ENCODE peak calls at places on chromosomes 11 and 22, in seven cellular contexts. P, C, X, F, S, O and Z are unnamed samples. For H3K4me1, the result is how much of the 10 kb centered on the place peaks cover.

GRCh38 chr11:120532511-120533196 is 21.1 kb downstream of the GRIK4 start:
- DNase-seq in O (peak), S (no peak), X (peak), P (no peak), C (no peak), F (no peak), Z (no peak)

GRCh38 chr22:40310081-40310770 is 36.1 kb upstream of the ADSL start:
- DNase-seq in S (no peak), O (peak), X (peak), F (no peak), P (no peak), C (no peak), Z (no peak)

GRCh38 chr11:130456276-130456675 is 7.8 kb downstream of the ADAMTS15 start:
- DNase-seq in F (no peak), O (no peak), C (no peak), S (no peak), P (no peak), X (no peak), Z (no peak)

GRCh38 chr11:15053201-15053685 is 20.1 kb upstream of the CALCB start:
- DNase-seq in X (no peak), O (peak), S (no peak), C (no peak), P (no peak), F (no peak), Z (no peak)

GRCh38 chr11:134164490-134165370 is 59.0 kb downstream of the NCAPD3 start:
- DNase-seq in F (peak), P (no peak), O (no peak), C (no peak), S (peak), X (no peak), Z (no peak)

GRCh38 chr11:8715501-8715900 is 32.9 kb downstream of the RPL27A start:
- DNase-seq in P (no peak), S (no peak), O (no peak), X (no peak), C (peak), F (no peak), Z (no peak)

GRCh38 chr11:35330156-35330889 is 89.0 kb downstream of the SLC1A2 start:
- DNase-seq in F (peak), X (no peak), C (no peak), O (no peak), P (no peak), S (no peak), Z (no peak)

GRCh38 chr22:35863432-35863831 is 145.8 kb downstream of the APOL5 start:
- DNase-seq in O (no peak), X (no peak), F (no peak), C (no peak), S (peak), P (no peak), Z (no peak)

GRCh38 chr22:41830174-41830573 is 2.7 kb upstream of the SREBF2 start:
- DNase-seq in X (no peak), P (no peak), C (no peak), O (no peak), S (no peak), F (no peak), Z (no peak)
- H3K4me1 ChIP-seq in X (under half), P (under half), C (under half), O (under half), S (under half), F (under half), Z (under half)

GRCh38 chr11:111443640-111444039 is 64.6 kb upstream of the POU2AF1 start:
- DNase-seq in X (no peak), S (no peak), O (no peak), F (no peak), C (no peak), P (no peak), Z (no peak)

GRCh38 chr11:111446404-111447152 is 65.6 kb downstream of the BTG4 start:
- DNase-seq in P (peak), S (peak), X (peak), F (peak), O (peak), C (peak), Z (peak)

GRCh38 chr11:111443032-111443431 is 64.0 kb upstream of the POU2AF1 start:
- DNase-seq in C (no peak), P (no peak), S (no peak), O (no peak), X (no peak), F (no peak), Z (no peak)

GRCh38 chr11:111445586-111445985 is 66.5 kb upstream of the POU2AF1 start:
- DNase-seq in C (no peak), S (no peak), X (no peak), O (no peak), F (no peak), P (no peak), Z (no peak)

GRCh38 chr11:111444040-111444439 is 65.0 kb upstream of the POU2AF1 start:
- DNase-seq in X (no peak), O (no peak), F (no peak), C (no peak), P (no peak), S (no peak), Z (no peak)
- H3K4me3 ChIP-seq in X (no peak), O (no peak), F (no peak), C (no peak), P (no peak), S (no peak), Z (no peak)

GRCh38 chr11:64990222-64990918 is 6.4 kb downstream of the BATF2 start:
- DNase-seq in O (no peak), X (peak), F (no peak), S (no peak), C (peak), P (no peak), Z (peak)
- H3K4me1 ChIP-seq in O (under half), X (under half), F (under half), S (under half), C (under half), P (under half), Z (under half)

GRCh38 chr11:2390871-2391662 is 9.5 kb upstream of the TSSC4 start:
- DNase-seq in S (peak), X (peak), O (peak), C (no peak), F (no peak), P (no peak), Z (peak)
- H3K4me3 ChIP-seq in S (no peak), X (no peak), O (no peak), C (no peak), F (no peak), P (no peak), Z (no peak)

GRCh38 chr11:12815150-12815523 is 140.9 kb downstream of the TEAD1 start:
- DNase-seq in S (no peak), F (no peak), O (no peak), P (no peak), X (no peak), C (no peak), Z (no peak)
- H3K4me1 ChIP-seq in S (under half), F (under half), O (half or more), P (under half), X (half or more), C (under half), Z (under half)

DNA sequence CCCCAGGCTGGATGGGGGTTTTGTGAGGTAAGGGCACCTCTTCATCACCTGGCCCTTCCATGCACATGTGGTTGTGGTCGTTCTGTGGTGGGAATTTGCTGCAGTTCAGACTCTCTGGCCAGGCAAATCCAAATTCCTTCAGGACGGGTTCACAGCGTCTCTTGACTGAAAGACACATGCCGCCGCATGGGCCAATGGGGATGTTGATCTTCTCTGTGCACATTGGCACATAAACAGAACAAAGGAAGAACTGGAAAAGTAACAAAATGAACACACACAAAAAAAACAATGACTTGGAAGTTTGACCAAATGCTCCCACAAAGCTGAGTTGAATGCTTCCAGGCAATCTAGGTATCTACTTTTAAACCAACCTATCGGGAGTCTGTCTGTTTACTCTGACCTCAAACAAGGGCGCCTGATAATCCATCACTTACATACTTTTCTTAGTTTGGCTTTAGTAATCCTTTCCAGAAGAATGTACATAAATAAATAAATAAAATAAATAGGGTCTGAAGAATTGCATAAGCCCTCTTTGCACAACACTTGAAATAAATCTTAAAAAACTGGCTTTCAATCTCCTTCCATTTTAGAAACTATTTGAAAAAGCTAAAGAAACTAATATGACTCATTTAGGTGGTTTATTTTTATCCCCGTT is 2.8 kb downstream of the FZD4 start:
- DNase-seq in P (no peak), S (no peak), F (no peak), X (peak), O (peak), C (no peak), Z (no peak)
- H3K4me3 ChIP-seq in P (no peak), S (no peak), F (no peak), X (no peak), O (peak), C (peak), Z (no peak)